ENCODE peak calls at places on chromosomes 5 and 9, in eight cellular contexts. One of them, this sample, is unnamed.

GRCh38 chr5:83987513-83988292 is 267.0 kb upstream of the HAPLN1 start:
- DNase-seq in MV-4-11: no peak
- DNase-seq in dorsolateral prefrontal cortex: no peak
- DNase-seq in left colon: no peak
- DNase-seq in naive thymus-derived CD8-positive, alpha-beta T cell: no peak
- DNase-seq in T-helper 2 cell: no peak
- DNase-seq in fibroblast of villous mesenchyme: no peak
- DNase-seq in chondrocyte: no peak
- DNase-seq in this sample: no peak

GRCh38 chr5:14450055-14450524 is 131.5 kb upstream of the OTULINL start:
- DNase-seq in MV-4-11: no peak
- DNase-seq in dorsolateral prefrontal cortex: no peak
- DNase-seq in left colon: no peak
- DNase-seq in naive thymus-derived CD8-positive, alpha-beta T cell: no peak
- DNase-seq in T-helper 2 cell: no peak
- DNase-seq in fibroblast of villous mesenchyme: peak; percentile 92
- DNase-seq in chondrocyte: no peak
- DNase-seq in this sample: peak; percentile 62

GRCh38 chr9:109206670-109207069 is 39.6 kb upstream of the FRRS1L start:
- DNase-seq in MV-4-11: no peak
- DNase-seq in dorsolateral prefrontal cortex: no peak
- DNase-seq in left colon: no peak
- DNase-seq in naive thymus-derived CD8-positive, alpha-beta T cell: no peak
- DNase-seq in T-helper 2 cell: no peak
- DNase-seq in fibroblast of villous mesenchyme: no peak
- DNase-seq in chondrocyte: no peak
- DNase-seq in this sample: no peak

GRCh38 chr9:91420471-91421021 is 3.1 kb downstream of the NFIL3 start:
- DNase-seq in MV-4-11: no peak
- DNase-seq in dorsolateral prefrontal cortex: no peak
- DNase-seq in left colon: no peak
- DNase-seq in naive thymus-derived CD8-positive, alpha-beta T cell: no peak
- DNase-seq in T-helper 2 cell: no peak
- DNase-seq in fibroblast of villous mesenchyme: peak; percentile 56
- DNase-seq in chondrocyte: no peak
- DNase-seq in this sample: peak; percentile 41

GRCh38 chr9:108282872-108283271 is 572.9 kb downstream of the ACTL7B start:
- DNase-seq in MV-4-11: no peak
- DNase-seq in dorsolateral prefrontal cortex: no peak
- DNase-seq in left colon: no peak
- DNase-seq in naive thymus-derived CD8-positive, alpha-beta T cell: no peak
- DNase-seq in T-helper 2 cell: no peak
- DNase-seq in fibroblast of villous mesenchyme: no peak
- DNase-seq in chondrocyte: no peak
- DNase-seq in this sample: no peak

GRCh38 chr5:131386779-131387178 is 122.9 kb downstream of the CDC42SE2 start:
- DNase-seq in MV-4-11: no peak
- DNase-seq in dorsolateral prefrontal cortex: no peak
- DNase-seq in left colon: no peak
- DNase-seq in naive thymus-derived CD8-positive, alpha-beta T cell: no peak
- DNase-seq in T-helper 2 cell: no peak
- DNase-seq in fibroblast of villous mesenchyme: peak; percentile 42
- DNase-seq in chondrocyte: no peak
- DNase-seq in this sample: no peak

GRCh38 chr5:38922199-38922598 is 76.4 kb downstream of the OSMR start:
- DNase-seq in MV-4-11: peak; percentile 27
- DNase-seq in dorsolateral prefrontal cortex: peak; percentile 55
- DNase-seq in left colon: peak; percentile 46
- DNase-seq in naive thymus-derived CD8-positive, alpha-beta T cell: peak; percentile 22
- DNase-seq in T-helper 2 cell: peak; percentile 8
- DNase-seq in fibroblast of villous mesenchyme: peak; percentile 66
- DNase-seq in chondrocyte: no peak
- DNase-seq in this sample: peak; percentile 50

GRCh38 chr5:75551471-75551870 is 39.8 kb downstream of the POLK start:
- DNase-seq in MV-4-11: no peak
- DNase-seq in dorsolateral prefrontal cortex: no peak
- DNase-seq in left colon: no peak
- DNase-seq in naive thymus-derived CD8-positive, alpha-beta T cell: no peak
- DNase-seq in T-helper 2 cell: no peak
- DNase-seq in fibroblast of villous mesenchyme: peak; percentile 16
- DNase-seq in chondrocyte: no peak
- DNase-seq in this sample: peak; percentile 59

This sample was measured in amniotic epithelial cell.